ENCODE peak calls at places on chromosomes 13 and 19, in nine cellular contexts. One of them, this sample, is unnamed.

GRCh38 chr19:18014197-18014596 is 6.2 kb downstream of the ARRDC2 start:
- DNase-seq in osteoblast: peak; percentile 50
- DNase-seq in pancreas: no peak
- DNase-seq in transverse colon: no peak
- DNase-seq in IMR-90: no peak
- DNase-seq in neural progenitor cell: no peak
- DNase-seq in foreskin fibroblast: no peak
- DNase-seq in thoracic aorta: no peak
- DNase-seq in tibial artery: no peak
- DNase-seq in this sample: no peak

GRCh38 chr13:30752201-30752797 is 17.0 kb downstream of the ALOX5AP start:
- DNase-seq in osteoblast: peak; percentile 90
- DNase-seq in tibial artery: peak; percentile 80
- DNase-seq in IMR-90: peak; percentile 50
- DNase-seq in neural progenitor cell: no peak
- DNase-seq in foreskin fibroblast: peak; percentile 52
- DNase-seq in pancreas: no peak
- DNase-seq in thoracic aorta: no peak
- DNase-seq in transverse colon: no peak
- DNase-seq in this sample: no peak

GRCh38 chr19:48842744-48843162 is 6.5 kb upstream of the HSD17B14 start:
- DNase-seq in osteoblast: peak; percentile 92
- DNase-seq in pancreas: no peak
- DNase-seq in transverse colon: peak; percentile 34
- DNase-seq in tibial artery: no peak
- DNase-seq in foreskin fibroblast: peak; percentile 70
- DNase-seq in thoracic aorta: no peak
- DNase-seq in neural progenitor cell: peak; percentile 82
- DNase-seq in IMR-90: peak; percentile 48
- DNase-seq in this sample: no peak

GRCh38 chr19:2503521-2504109 is 27.7 kb downstream of the GADD45B start:
- DNase-seq in foreskin fibroblast: peak; percentile 95
- DNase-seq in neural progenitor cell: no peak
- DNase-seq in transverse colon: no peak
- DNase-seq in thoracic aorta: no peak
- DNase-seq in IMR-90: peak; percentile 78
- DNase-seq in pancreas: no peak
- DNase-seq in osteoblast: peak; percentile 94
- DNase-seq in tibial artery: no peak
- DNase-seq in this sample: no peak

GRCh38 chr13:114019367-114019766 is 45.5 kb upstream of the C13orf46 start:
- DNase-seq in osteoblast: no peak
- DNase-seq in IMR-90: no peak
- DNase-seq in transverse colon: no peak
- DNase-seq in pancreas: no peak
- DNase-seq in foreskin fibroblast: no peak
- DNase-seq in thoracic aorta: no peak
- DNase-seq in tibial artery: no peak
- DNase-seq in neural progenitor cell: peak; percentile 17
- DNase-seq in this sample: no peak

GRCh38 chr19:16591803-16592556 is 19.8 kb upstream of the SLC35E1 start:
- DNase-seq in foreskin fibroblast: peak; percentile 36
- DNase-seq in neural progenitor cell: no peak
- DNase-seq in IMR-90: peak; percentile 25
- DNase-seq in transverse colon: no peak
- DNase-seq in tibial artery: no peak
- DNase-seq in osteoblast: peak; percentile 67
- DNase-seq in pancreas: no peak
- DNase-seq in thoracic aorta: no peak
- DNase-seq in this sample: no peak

GRCh38 chr13:101271681-101272245 is 144.5 kb downstream of the NALCN start:
- DNase-seq in transverse colon: no peak
- DNase-seq in tibial artery: no peak
- DNase-seq in osteoblast: no peak
- DNase-seq in pancreas: no peak
- DNase-seq in IMR-90: no peak
- DNase-seq in thoracic aorta: no peak
- DNase-seq in neural progenitor cell: no peak
- DNase-seq in foreskin fibroblast: no peak
- DNase-seq in this sample: no peak

GRCh38 chr13:42129033-42129432 is 80.6 kb downstream of the DGKH start:
- DNase-seq in transverse colon: no peak
- DNase-seq in IMR-90: no peak
- DNase-seq in osteoblast: no peak
- DNase-seq in tibial artery: no peak
- DNase-seq in foreskin fibroblast: no peak
- DNase-seq in neural progenitor cell: peak; percentile 20
- DNase-seq in pancreas: no peak
- DNase-seq in thoracic aorta: no peak
- DNase-seq in this sample: no peak

GRCh38 chr13:25377244-25377962 is 5.6 kb downstream of the ATP8A2 start:
- DNase-seq in tibial artery: no peak
- DNase-seq in thoracic aorta: no peak
- DNase-seq in osteoblast: no peak
- DNase-seq in neural progenitor cell: no peak
- DNase-seq in IMR-90: no peak
- DNase-seq in foreskin fibroblast: no peak
- DNase-seq in transverse colon: no peak
- DNase-seq in pancreas: no peak
- DNase-seq in this sample: no peak

GRCh38 chr13:25375727-25376358 is 4.1 kb downstream of the ATP8A2 start:
- DNase-seq in pancreas: no peak
- DNase-seq in transverse colon: peak; percentile 9
- DNase-seq in neural progenitor cell: peak; percentile 54
- DNase-seq in tibial artery: no peak
- DNase-seq in osteoblast: peak; percentile 80
- DNase-seq in foreskin fibroblast: peak; percentile 62
- DNase-seq in IMR-90: peak; percentile 31
- DNase-seq in thoracic aorta: no peak
- DNase-seq in this sample: no peak

GRCh38 chr13:25372275-25373081 is 704 bp downstream of the ATP8A2 start:
- DNase-seq in thoracic aorta: no peak
- DNase-seq in neural progenitor cell: peak; percentile 66
- DNase-seq in foreskin fibroblast: peak; percentile 16
- DNase-seq in pancreas: no peak
- DNase-seq in osteoblast: peak; percentile 62
- DNase-seq in transverse colon: no peak
- DNase-seq in IMR-90: no peak
- DNase-seq in tibial artery: no peak
- DNase-seq in this sample: no peak

GRCh38 chr13:25371158-25371557 is 616 bp upstream of the ATP8A2 start:
- DNase-seq in tibial artery: no peak
- DNase-seq in transverse colon: no peak
- DNase-seq in IMR-90: no peak
- DNase-seq in neural progenitor cell: no peak
- DNase-seq in thoracic aorta: no peak
- DNase-seq in foreskin fibroblast: no peak
- DNase-seq in pancreas: no peak
- DNase-seq in osteoblast: no peak
- DNase-seq in this sample: no peak

GRCh38 chr13:25371608-25372274 is at the start of gene ATP8A2:
- DNase-seq in IMR-90: no peak
- DNase-seq in tibial artery: no peak
- DNase-seq in pancreas: no peak
- DNase-seq in osteoblast: peak; percentile 70
- DNase-seq in foreskin fibroblast: peak; percentile 29
- DNase-seq in transverse colon: no peak
- DNase-seq in thoracic aorta: no peak
- DNase-seq in neural progenitor cell: peak; percentile 78
- DNase-seq in this sample: no peak
- H3K4me3 ChIP-seq in IMR-90: peak within 1 kb of the TSS; percentile 45
- H3K4me3 ChIP-seq in tibial artery: peak within 1 kb of the TSS; percentile 33
- H3K4me3 ChIP-seq in pancreas: peak within 1 kb of the TSS; percentile 26
- H3K4me3 ChIP-seq in osteoblast: peak within 1 kb of the TSS; percentile 30
- H3K4me3 ChIP-seq in foreskin fibroblast: peak within 1 kb of the TSS; percentile 33
- H3K4me3 ChIP-seq in transverse colon: peak within 1 kb of the TSS; percentile 23
- H3K4me3 ChIP-seq in thoracic aorta: peak within 1 kb of the TSS; percentile 59
- H3K4me3 ChIP-seq in neural progenitor cell: peak within 1 kb of the TSS; percentile 90
- H3K4me3 ChIP-seq in this sample: peak within 1 kb of the TSS; percentile 14

GRCh38 chr13:100040196-100040595 is 48.7 kb upstream of the PCCA start:
- DNase-seq in transverse colon: no peak
- DNase-seq in pancreas: no peak
- DNase-seq in tibial artery: no peak
- DNase-seq in IMR-90: no peak
- DNase-seq in foreskin fibroblast: no peak
- DNase-seq in osteoblast: no peak
- DNase-seq in neural progenitor cell: no peak
- DNase-seq in thoracic aorta: no peak
- DNase-seq in this sample: no peak

GRCh38 chr13:100039740-100040139 is 49.2 kb upstream of the PCCA start:
- DNase-seq in thoracic aorta: no peak
- DNase-seq in foreskin fibroblast: peak; percentile 45
- DNase-seq in pancreas: no peak
- DNase-seq in transverse colon: no peak
- DNase-seq in neural progenitor cell: no peak
- DNase-seq in osteoblast: peak; percentile 49
- DNase-seq in IMR-90: peak; percentile 3
- DNase-seq in tibial artery: no peak
- DNase-seq in this sample: no peak

GRCh38 chr13:100035936-100036335 is 53.0 kb upstream of the PCCA start:
- DNase-seq in IMR-90: no peak
- DNase-seq in neural progenitor cell: no peak
- DNase-seq in foreskin fibroblast: no peak
- DNase-seq in thoracic aorta: no peak
- DNase-seq in transverse colon: no peak
- DNase-seq in tibial artery: no peak
- DNase-seq in pancreas: no peak
- DNase-seq in osteoblast: no peak
- DNase-seq in this sample: no peak
- H3K4me3 ChIP-seq in IMR-90: no peak overlapping the region
- H3K4me3 ChIP-seq in neural progenitor cell: no peak overlapping the region
- H3K4me3 ChIP-seq in foreskin fibroblast: no peak overlapping the region
- H3K4me3 ChIP-seq in thoracic aorta: no peak overlapping the region
- H3K4me3 ChIP-seq in transverse colon: no peak overlapping the region
- H3K4me3 ChIP-seq in tibial artery: no peak overlapping the region
- H3K4me3 ChIP-seq in pancreas: no peak overlapping the region
- H3K4me3 ChIP-seq in osteoblast: no peak overlapping the region
- H3K4me3 ChIP-seq in this sample: no peak overlapping the region

GRCh38 chr19:4326837-4327251 is 11.8 kb downstream of the STAP2 start:
- DNase-seq in osteoblast: no peak
- DNase-seq in tibial artery: no peak
- DNase-seq in neural progenitor cell: peak; percentile 85
- DNase-seq in transverse colon: no peak
- DNase-seq in foreskin fibroblast: no peak
- DNase-seq in IMR-90: no peak
- DNase-seq in pancreas: no peak
- DNase-seq in thoracic aorta: no peak
- DNase-seq in this sample: no peak

GRCh38 chr19:4329858-4330257 is 8.8 kb downstream of the STAP2 start:
- DNase-seq in neural progenitor cell: no peak
- DNase-seq in foreskin fibroblast: no peak
- DNase-seq in transverse colon: no peak
- DNase-seq in osteoblast: peak; percentile 56
- DNase-seq in pancreas: no peak
- DNase-seq in IMR-90: no peak
- DNase-seq in thoracic aorta: no peak
- DNase-seq in tibial artery: no peak
- DNase-seq in this sample: no peak

GRCh38 chr19:4327877-4328242 is 10.8 kb downstream of the STAP2 start:
- DNase-seq in thoracic aorta: no peak
- DNase-seq in neural progenitor cell: no peak
- DNase-seq in transverse colon: no peak
- DNase-seq in pancreas: no peak
- DNase-seq in foreskin fibroblast: no peak
- DNase-seq in IMR-90: no peak
- DNase-seq in osteoblast: no peak
- DNase-seq in tibial artery: no peak
- DNase-seq in this sample: no peak

GRCh38 chr19:4327252-4327876 is 11.3 kb downstream of the STAP2 start:
- DNase-seq in foreskin fibroblast: peak; percentile 77
- DNase-seq in thoracic aorta: no peak
- DNase-seq in transverse colon: peak; percentile 83
- DNase-seq in osteoblast: peak; percentile 90
- DNase-seq in IMR-90: peak; percentile 13
- DNase-seq in tibial artery: peak; percentile 85
- DNase-seq in pancreas: no peak
- DNase-seq in neural progenitor cell: peak; percentile 94
- DNase-seq in this sample: peak; percentile 84

GRCh38 chr19:4328243-4328990 is 10.2 kb downstream of the STAP2 start:
- DNase-seq in neural progenitor cell: peak; percentile 98
- DNase-seq in foreskin fibroblast: peak; percentile 94
- DNase-seq in pancreas: peak; percentile 97
- DNase-seq in osteoblast: peak; percentile 95
- DNase-seq in transverse colon: peak; percentile 96
- DNase-seq in thoracic aorta: no peak
- DNase-seq in IMR-90: peak; percentile 74
- DNase-seq in tibial artery: peak; percentile 96
- DNase-seq in this sample: peak; percentile 96
- H3K4me3 ChIP-seq in neural progenitor cell: peak overlapping the region; percentile 48
- H3K4me3 ChIP-seq in foreskin fibroblast: peak overlapping the region; percentile 65
- H3K4me3 ChIP-seq in pancreas: peak overlapping the region; percentile 20
- H3K4me3 ChIP-seq in osteoblast: peak overlapping the region; percentile 69
- H3K4me3 ChIP-seq in transverse colon: peak overlapping the region; percentile 23
- H3K4me3 ChIP-seq in thoracic aorta: peak overlapping the region; percentile 75
- H3K4me3 ChIP-seq in IMR-90: peak overlapping the region; percentile 38
- H3K4me3 ChIP-seq in tibial artery: peak overlapping the region; percentile 30
- H3K4me3 ChIP-seq in this sample: peak overlapping the region; percentile 45

GRCh38 chr19:1080360-1081161 is 13.6 kb downstream of the ARHGAP45 start:
- DNase-seq in IMR-90: no peak
- DNase-seq in tibial artery: no peak
- DNase-seq in foreskin fibroblast: no peak
- DNase-seq in osteoblast: no peak
- DNase-seq in thoracic aorta: no peak
- DNase-seq in pancreas: peak; percentile 55
- DNase-seq in neural progenitor cell: no peak
- DNase-seq in transverse colon: no peak
- DNase-seq in this sample: peak; percentile 66

GRCh38 chr19:1082928-1083816 is 12.0 kb downstream of the POLR2E start:
- DNase-seq in IMR-90: no peak
- DNase-seq in pancreas: peak; percentile 61
- DNase-seq in transverse colon: peak; percentile 14
- DNase-seq in tibial artery: no peak
- DNase-seq in osteoblast: no peak
- DNase-seq in foreskin fibroblast: no peak
- DNase-seq in thoracic aorta: no peak
- DNase-seq in neural progenitor cell: no peak
- DNase-seq in this sample: peak; percentile 65

GRCh38 chr19:1079566-1080111 is 12.7 kb downstream of the ARHGAP45 start:
- DNase-seq in transverse colon: peak; percentile 45
- DNase-seq in IMR-90: no peak
- DNase-seq in thoracic aorta: no peak
- DNase-seq in neural progenitor cell: no peak
- DNase-seq in pancreas: peak; percentile 60
- DNase-seq in osteoblast: no peak
- DNase-seq in tibial artery: no peak
- DNase-seq in foreskin fibroblast: no peak
- DNase-seq in this sample: peak; percentile 72

GRCh38 chr19:1082165-1082927 is 12.8 kb downstream of the POLR2E start:
- DNase-seq in transverse colon: peak; percentile 96
- DNase-seq in thoracic aorta: no peak
- DNase-seq in pancreas: peak; percentile 96
- DNase-seq in foreskin fibroblast: peak; percentile 68
- DNase-seq in tibial artery: no peak
- DNase-seq in neural progenitor cell: peak; percentile 98
- DNase-seq in osteoblast: peak; percentile 94
- DNase-seq in IMR-90: no peak
- DNase-seq in this sample: peak; percentile 96

DNA sequence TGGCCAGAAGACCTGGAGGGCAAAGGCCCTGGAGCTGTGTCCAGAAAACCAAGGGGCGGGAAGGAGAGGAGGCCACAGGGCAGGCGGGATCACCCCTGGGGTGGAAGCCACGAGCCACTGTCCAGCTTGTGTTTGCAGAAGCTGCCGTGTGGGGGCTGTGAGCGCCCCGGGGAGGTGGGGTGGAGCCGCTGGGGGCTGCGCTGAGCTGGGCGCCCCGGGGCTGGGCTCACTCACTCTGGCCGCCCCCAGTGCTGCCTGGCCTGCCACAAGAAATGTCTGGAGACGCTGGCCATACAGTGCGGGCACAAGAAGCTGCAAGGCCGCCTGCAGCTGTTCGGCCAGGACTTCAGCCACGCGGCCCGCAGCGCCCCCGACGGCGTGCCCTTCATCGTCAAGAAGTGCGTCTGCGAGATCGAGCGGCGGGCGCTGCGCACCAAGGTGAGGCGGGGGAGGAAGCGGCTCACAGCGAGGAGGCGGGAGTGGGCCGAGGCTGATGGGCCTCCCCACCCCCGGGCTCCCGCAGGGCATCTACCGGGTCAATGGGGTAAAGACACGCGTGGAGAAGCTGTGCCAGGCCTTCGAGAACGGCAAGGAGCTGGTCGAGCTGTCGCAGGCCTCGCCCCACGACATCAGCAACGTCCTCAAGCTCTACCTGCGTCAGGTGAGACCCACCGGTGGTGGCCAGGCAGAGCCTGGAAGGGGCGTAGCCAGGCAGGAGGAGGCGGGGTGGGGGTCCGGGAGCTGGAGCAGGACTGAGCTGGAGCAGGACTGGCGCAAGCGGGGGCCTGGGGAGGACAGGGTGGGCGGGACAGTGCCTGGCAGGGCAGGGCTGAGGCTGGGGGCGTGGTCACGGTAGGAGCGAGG is 13.6 kb downstream of the POLR2E start:
- DNase-seq in foreskin fibroblast: no peak
- DNase-seq in tibial artery: no peak
- DNase-seq in neural progenitor cell: peak; percentile 76
- DNase-seq in osteoblast: no peak
- DNase-seq in IMR-90: no peak
- DNase-seq in pancreas: peak; percentile 73
- DNase-seq in transverse colon: no peak
- DNase-seq in thoracic aorta: no peak
- DNase-seq in this sample: peak; percentile 72
- H3K4me3 ChIP-seq in foreskin fibroblast: no peak overlapping the region
- H3K4me3 ChIP-seq in tibial artery: no peak overlapping the region
- H3K4me3 ChIP-seq in neural progenitor cell: peak overlapping the region; percentile 32
- H3K4me3 ChIP-seq in osteoblast: no peak overlapping the region
- H3K4me3 ChIP-seq in IMR-90: no peak overlapping the region
- H3K4me3 ChIP-seq in pancreas: no peak overlapping the region
- H3K4me3 ChIP-seq in transverse colon: peak overlapping the region; percentile 15
- H3K4me3 ChIP-seq in thoracic aorta: no peak overlapping the region
- H3K4me3 ChIP-seq in this sample: no peak overlapping the region